ENCODE peak calls at places on chromosomes 16 and 17, in eight cellular contexts. U is esophagus muscularis mucosa, S is suprapubic skin, Z is HL-60, N is HCT116, H is spleen, E is SK-N-SH, D is stomach. P is an unnamed sample.

GRCh38 chr17:62823111-62823895 is 15.2 kb upstream of the MARCHF10 start:
- DNase-seq in N (no peak), H (no peak), E (no peak), S (no peak), D (no peak), Z (no peak), U (peak), P (no peak)

GRCh38 chr16:49924078-49924477 is 68.2 kb upstream of the ZNF423 start:
- DNase-seq in D (no peak), E (no peak), H (peak), U (no peak), N (peak), S (no peak), Z (no peak), P (no peak)

GRCh38 chr17:6231465-6231864 is 161.3 kb downstream of the WSCD1 start:
- DNase-seq in E (no peak), Z (no peak), H (peak), U (no peak), S (no peak), N (no peak), D (no peak), P (no peak)

GRCh38 chr17:41864837-41865595 is at the start of gene KLHL11:
- DNase-seq in E (peak), S (peak), U (peak), D (peak), Z (peak), N (peak), H (peak), P (peak)

GRCh38 chr17:55005520-55005919 is 37.0 kb downstream of the STXBP4 start:
- DNase-seq in Z (no peak), H (no peak), D (no peak), U (no peak), N (peak), E (peak), S (no peak), P (no peak)

GRCh38 chr17:68036304-68037147 is 991 bp downstream of the KPNA2 start:
- DNase-seq in Z (no peak), N (peak), U (no peak), E (no peak), S (no peak), D (no peak), H (no peak), P (no peak)

GRCh38 chr16:787261-787966 is 767 bp downstream of the RPUSD1 start:
- DNase-seq in H (peak), D (no peak), S (no peak), Z (no peak), N (no peak), U (no peak), E (no peak), P (no peak)

GRCh38 chr17:74953129-74953687 is 17.5 kb downstream of the OTOP3 start:
- DNase-seq in H (no peak), S (no peak), U (no peak), E (no peak), D (no peak), N (no peak), Z (no peak), P (no peak)

GRCh38 chr17:73261952-73262675 is 434 bp upstream of the CPSF4L start:
- DNase-seq in E (peak), N (no peak), Z (peak), H (peak), U (no peak), D (peak), S (no peak), P (peak)

GRCh38 chr17:74938194-74938950 is 2.7 kb downstream of the OTOP3 start:
- DNase-seq in E (no peak), N (no peak), S (no peak), D (no peak), U (no peak), H (no peak), Z (no peak), P (no peak)

GRCh38 chr17:70597774-70598173 is 428.4 kb downstream of the KCNJ2 start:
- DNase-seq in U (no peak), N (no peak), Z (no peak), S (no peak), D (no peak), E (no peak), H (no peak), P (no peak)

GRCh38 chr16:19094542-19095365 is 19.0 kb upstream of the ITPRIPL2 start:
- DNase-seq in S (peak), H (no peak), N (peak), E (no peak), D (peak), U (no peak), Z (no peak), P (no peak)

GRCh38 chr17:31792007-31792585 is 66.9 kb downstream of the COPRS start:
- DNase-seq in Z (no peak), E (no peak), D (no peak), H (no peak), S (peak), N (no peak), U (no peak), P (no peak)

GRCh38 chr17:81338301-81339179 is 43.4 kb upstream of the SLC38A10 start:
- DNase-seq in U (no peak), H (peak), S (no peak), Z (no peak), D (no peak), E (peak), N (no peak), P (no peak)

GRCh38 chr17:61381537-61381936 is 18.1 kb upstream of the TBX2 start:
- DNase-seq in E (peak), Z (no peak), U (no peak), N (no peak), S (no peak), H (peak), D (no peak), P (no peak)

GRCh38 chr16:81499576-81500380 is 55.2 kb downstream of the CMIP start:
- DNase-seq in H (peak), N (no peak), E (no peak), S (no peak), U (no peak), Z (no peak), D (no peak), P (no peak)

GRCh38 chr17:46876353-46876887 is 25.0 kb downstream of the WNT9B start:
- DNase-seq in H (peak), S (no peak), N (peak), Z (no peak), E (peak), D (peak), U (no peak), P (no peak)

GRCh38 chr17:42553161-42553818 is 567 bp downstream of the HSD17B1 start:
- DNase-seq in S (no peak), D (no peak), E (peak), U (no peak), H (peak), Z (no peak), N (no peak), P (no peak)

GRCh38 chr16:66167564-66168291 is 198.8 kb upstream of the CDH5 start:
- DNase-seq in H (no peak), N (no peak), S (peak), D (no peak), Z (no peak), U (no peak), E (no peak), P (no peak)

GRCh38 chr17:16181581-16181980 is 33.8 kb downstream of the NCOR1 start:
- DNase-seq in H (no peak), N (no peak), D (no peak), Z (no peak), S (no peak), E (no peak), U (no peak), P (no peak)

GRCh38 chr17:27760069-27760885 is 40.1 kb downstream of the NOS2 start:
- DNase-seq in S (no peak), U (no peak), D (peak), H (peak), E (peak), N (peak), Z (peak), P (peak)

GRCh38 chr17:199806-200603 is 18.6 kb upstream of the DOC2B start:
- DNase-seq in H (peak), U (no peak), Z (no peak), D (no peak), N (no peak), E (no peak), S (no peak), P (peak)

GRCh38 chr16:1164382-1164781 is 11.5 kb downstream of the CACNA1H start:
- DNase-seq in D (no peak), S (no peak), U (no peak), N (no peak), Z (no peak), H (no peak), E (no peak), P (no peak)

GRCh38 chr16:67394271-67395104 is 1.2 kb upstream of the TPPP3 start:
- DNase-seq in U (no peak), E (no peak), N (no peak), S (no peak), Z (no peak), H (peak), D (no peak), P (no peak)

GRCh38 chr16:48131201-48131600 is 24.6 kb downstream of the ABCC12 start:
- DNase-seq in S (no peak), D (no peak), N (no peak), E (no peak), U (no peak), H (no peak), Z (no peak), P (no peak)

GRCh38 chr17:57993471-57994365 is 5.7 kb upstream of the VEZF1 start:
- DNase-seq in Z (no peak), U (no peak), D (no peak), N (no peak), E (no peak), H (no peak), S (no peak), P (no peak)

GRCh38 chr16:53457670-53458069 is 23.4 kb downstream of the RBL2 start:
- DNase-seq in H (no peak), U (no peak), D (no peak), N (no peak), S (no peak), E (no peak), Z (peak), P (no peak)

GRCh38 chr17:4488989-4489595 is 9.6 kb upstream of the SPNS2 start:
- DNase-seq in Z (no peak), N (no peak), E (no peak), S (no peak), D (peak), U (no peak), H (no peak), P (no peak)

GRCh38 chr16:30379165-30379783 is 3.1 kb downstream of the SEPTIN1 start:
- DNase-seq in H (no peak), Z (no peak), S (no peak), N (no peak), E (no peak), D (no peak), U (no peak), P (no peak)

GRCh38 chr16:30376508-30376907 is 1.9 kb downstream of the MYL11 start:
- DNase-seq in S (no peak), Z (no peak), H (no peak), N (no peak), D (no peak), U (no peak), E (no peak), P (no peak)

GRCh38 chr16:30377050-30377811 is 2.6 kb downstream of the MYL11 start:
- DNase-seq in S (no peak), Z (peak), D (no peak), E (no peak), H (no peak), N (no peak), U (no peak), P (no peak)

GRCh38 chr16:30378236-30379164 is 3.9 kb downstream of the SEPTIN1 start:
- DNase-seq in H (peak), E (peak), D (peak), N (peak), Z (peak), U (peak), S (peak), P (peak)

GRCh38 chr16:30377812-30378235 is 3.2 kb downstream of the MYL11 start:
- DNase-seq in H (peak), U (peak), D (peak), S (peak), N (peak), E (peak), Z (no peak), P (peak)
- H3K4me3 ChIP-seq in H (peak), U (peak), D (peak), S (peak), N (peak), E (peak), Z (peak), P (peak)

GRCh38 chr17:77394540-77395295 is 253.9 kb downstream of the SEC14L1 start:
- DNase-seq in S (no peak), Z (no peak), E (no peak), H (no peak), D (peak), N (peak), U (no peak), P (peak)
- TF ChIP-seq POLR2AphosphoS5 in S (no peak), Z (no peak), E (no peak), H (no peak), D (peak), N (no peak), U (no peak), P (no peak)

DNA sequence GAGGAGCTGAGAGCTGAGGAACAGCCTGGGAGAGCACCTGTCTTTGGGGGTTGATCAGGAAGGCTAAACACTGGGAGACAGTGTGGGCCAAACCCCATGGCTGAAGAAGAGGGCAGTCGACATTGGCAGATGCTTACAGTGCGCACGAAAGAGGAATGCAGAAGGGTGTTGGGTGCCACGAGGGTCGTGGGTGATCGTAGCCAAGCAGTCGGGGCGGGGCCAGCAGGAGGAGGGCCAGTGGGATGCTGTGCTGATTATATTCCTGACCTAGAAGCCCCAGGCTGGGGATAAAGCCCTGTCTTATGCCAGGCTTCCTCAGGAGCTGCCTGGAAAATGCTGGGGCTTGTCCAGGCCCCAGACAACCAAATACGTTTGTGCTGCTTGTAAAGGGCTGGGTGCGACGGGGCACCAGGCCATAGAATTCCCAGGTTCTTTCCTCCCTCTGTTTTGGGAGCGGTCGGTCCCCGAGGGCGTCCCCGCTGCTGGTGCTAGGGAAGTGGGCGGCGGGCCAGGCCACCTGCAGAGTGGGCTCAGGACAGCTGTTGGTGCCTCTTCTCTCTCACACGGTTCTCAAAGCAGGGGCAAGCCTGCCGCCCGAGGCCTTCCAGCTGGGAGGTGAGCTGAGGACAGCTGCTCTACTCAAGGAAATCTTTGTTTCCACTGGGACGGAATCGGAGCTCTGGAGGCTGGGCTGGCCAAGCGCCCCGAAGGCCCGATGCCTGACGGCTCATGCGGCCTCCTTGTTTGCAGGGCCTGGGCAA is 10.0 kb downstream of the C1QTNF1 start:
- DNase-seq in D (peak), Z (no peak), E (peak), N (no peak), S (no peak), H (peak), U (no peak), P (peak)
- H3K4me3 ChIP-seq in D (no peak), Z (no peak), E (no peak), N (no peak), S (no peak), H (no peak), U (no peak), P (peak)

GRCh38 chr17:59748591-59748990 is 41.1 kb downstream of the VMP1 start:
- DNase-seq in S (no peak), N (no peak), U (no peak), H (no peak), E (no peak), Z (no peak), D (no peak), P (no peak)

GRCh38 chr17:59743842-59744241 is 36.4 kb downstream of the VMP1 start:
- DNase-seq in N (no peak), Z (no peak), U (no peak), D (no peak), S (no peak), H (no peak), E (no peak), P (no peak)

GRCh38 chr17:59751955-59752413 is 44.5 kb downstream of the VMP1 start:
- DNase-seq in Z (no peak), S (no peak), N (no peak), D (no peak), H (no peak), E (no peak), U (no peak), P (no peak)

GRCh38 chr17:59745040-59745439 is 37.6 kb downstream of the VMP1 start:
- DNase-seq in U (no peak), Z (no peak), S (no peak), H (no peak), E (no peak), D (no peak), N (no peak), P (no peak)

DNA sequence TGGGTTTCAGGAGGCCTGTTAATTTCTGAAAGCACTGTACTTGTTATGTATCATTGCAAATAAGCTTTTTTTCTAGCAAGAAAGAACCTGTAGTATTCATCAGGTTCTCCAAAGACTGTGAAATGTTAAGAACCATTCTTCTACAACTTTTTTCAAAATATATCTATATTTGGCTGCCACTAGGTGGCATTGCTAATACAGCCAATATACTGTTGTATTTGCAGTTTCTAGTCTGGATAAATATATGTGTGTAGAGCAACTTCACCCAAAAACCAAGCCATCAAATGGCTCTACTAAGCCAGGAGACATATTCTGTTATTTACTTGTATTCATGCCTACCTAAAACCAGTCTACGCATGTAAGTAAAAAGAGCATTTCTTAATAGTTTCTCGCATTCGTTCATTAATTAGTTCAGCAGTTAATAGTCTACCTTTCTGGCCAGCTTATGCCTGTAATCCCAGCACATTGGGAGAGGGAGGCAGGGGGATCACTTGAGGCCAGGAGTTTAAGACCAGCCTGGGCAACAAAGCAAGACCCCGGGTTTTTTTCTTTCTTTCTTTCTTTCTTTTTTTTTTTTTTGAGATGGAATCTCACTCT is 39.5 kb downstream of the VMP1 start:
- DNase-seq in N (no peak), H (no peak), D (no peak), S (no peak), U (no peak), Z (no peak), E (peak), P (no peak)
- TF ChIP-seq POLR2AphosphoS5 in N (no peak), H (no peak), D (no peak), S (no peak), U (no peak), Z (no peak), E (no peak), P (no peak)

GRCh38 chr16:84266451-84266850 is 26.6 kb upstream of the KCNG4 start:
- DNase-seq in N (peak), H (no peak), Z (peak), D (no peak), U (no peak), S (no peak), E (peak), P (no peak)
- H3K4me3 ChIP-seq in N (no peak), H (no peak), Z (no peak), D (no peak), U (no peak), S (no peak), E (no peak), P (no peak)

GRCh38 chr17:35245196-35245486 is 2.3 kb downstream of the SLFN5 start:
- DNase-seq in E (no peak), D (no peak), H (no peak), N (peak), S (no peak), Z (no peak), U (no peak), P (no peak)
- TF ChIP-seq POLR2AphosphoS5 in E (peak), D (peak), H (no peak), N (peak), S (no peak), Z (no peak), U (peak), P (no peak)